ENCODE peak calls at places on chromosomes 6 and 20, in six cellular contexts. One of them, this sample, is unnamed.
A peak's percentile ranks its signal among the peaks of the same experiment; 100 is the strongest.

GRCh38 chr20:22460231-22460630 is 124.1 kb downstream of the FOXA2 start:
- DNase-seq in HS-27A: no peak
- DNase-seq in left lung: no peak
- DNase-seq in PC-3: no peak
- DNase-seq in activated T-helper 1 cell treated with Interleukin-2 at 50 U/mL for 16 hours: no peak
- DNase-seq in hippocampal formation: no peak
- DNase-seq in this sample: no peak

GRCh38 chr6:151414641-151415260 is 23.4 kb upstream of the ZBTB2 start:
- DNase-seq in HS-27A: no peak
- DNase-seq in PC-3: no peak
- DNase-seq in activated T-helper 1 cell treated with Interleukin-2 at 50 U/mL for 16 hours: no peak
- DNase-seq in hippocampal formation: no peak
- DNase-seq in left lung: no peak
- DNase-seq in this sample: no peak

GRCh38 chr6:169825558-169826225 is 74.3 kb downstream of the ERMARD start:
- DNase-seq in hippocampal formation: no peak
- DNase-seq in PC-3: no peak
- DNase-seq in left lung: no peak
- DNase-seq in activated T-helper 1 cell treated with Interleukin-2 at 50 U/mL for 16 hours: no peak
- DNase-seq in HS-27A: no peak
- DNase-seq in this sample: no peak

GRCh38 chr20:50013976-50014375 is 31.2 kb downstream of the SNAI1 start:
- DNase-seq in hippocampal formation: no peak
- DNase-seq in left lung: no peak
- DNase-seq in activated T-helper 1 cell treated with Interleukin-2 at 50 U/mL for 16 hours: no peak
- DNase-seq in HS-27A: no peak
- DNase-seq in PC-3: no peak
- DNase-seq in this sample: no peak

GRCh38 chr6:155491421-155491820 is 35.8 kb upstream of the NOX3 start:
- DNase-seq in HS-27A: no peak
- DNase-seq in hippocampal formation: no peak
- DNase-seq in PC-3: peak; percentile 85
- DNase-seq in activated T-helper 1 cell treated with Interleukin-2 at 50 U/mL for 16 hours: no peak
- DNase-seq in left lung: no peak
- DNase-seq in this sample: no peak

GRCh38 chr6:138107752-138108592 is 753 bp upstream of the PERP start:
- DNase-seq in HS-27A: no peak
- DNase-seq in PC-3: peak; percentile 25
- DNase-seq in activated T-helper 1 cell treated with Interleukin-2 at 50 U/mL for 16 hours: no peak
- DNase-seq in left lung: peak; percentile 41
- DNase-seq in hippocampal formation: no peak
- DNase-seq in this sample: no peak

GRCh38 chr20:460707-461106 is 1.6 kb downstream of the TBC1D20 start:
- DNase-seq in hippocampal formation: no peak
- DNase-seq in PC-3: no peak
- DNase-seq in left lung: no peak
- DNase-seq in HS-27A: no peak
- DNase-seq in activated T-helper 1 cell treated with Interleukin-2 at 50 U/mL for 16 hours: no peak
- DNase-seq in this sample: no peak

GRCh38 chr20:58020656-58021454 is 207.6 kb downstream of the ANKRD60 start:
- DNase-seq in activated T-helper 1 cell treated with Interleukin-2 at 50 U/mL for 16 hours: no peak
- DNase-seq in left lung: no peak
- DNase-seq in hippocampal formation: no peak
- DNase-seq in PC-3: no peak
- DNase-seq in HS-27A: no peak
- DNase-seq in this sample: no peak

GRCh38 chr6:146578054-146578453 is 20.7 kb upstream of the ADGB start:
- DNase-seq in left lung: no peak
- DNase-seq in PC-3: peak; percentile 26
- DNase-seq in HS-27A: no peak
- DNase-seq in activated T-helper 1 cell treated with Interleukin-2 at 50 U/mL for 16 hours: no peak
- DNase-seq in hippocampal formation: no peak
- DNase-seq in this sample: no peak

GRCh38 chr6:69487688-69488087 is 309.1 kb downstream of the LMBRD1 start:
- DNase-seq in PC-3: peak; percentile 26
- DNase-seq in HS-27A: no peak
- DNase-seq in left lung: no peak
- DNase-seq in activated T-helper 1 cell treated with Interleukin-2 at 50 U/mL for 16 hours: no peak
- DNase-seq in hippocampal formation: no peak
- DNase-seq in this sample: no peak

GRCh38 chr6:166980738-166981137 is 18.5 kb upstream of the CEP43 start:
- DNase-seq in hippocampal formation: no peak
- DNase-seq in HS-27A: no peak
- DNase-seq in PC-3: no peak
- DNase-seq in left lung: no peak
- DNase-seq in activated T-helper 1 cell treated with Interleukin-2 at 50 U/mL for 16 hours: no peak
- DNase-seq in this sample: no peak

GRCh38 chr6:164184410-164184809 is 769.9 kb downstream of the QKI start:
- DNase-seq in PC-3: no peak
- DNase-seq in activated T-helper 1 cell treated with Interleukin-2 at 50 U/mL for 16 hours: no peak
- DNase-seq in HS-27A: no peak
- DNase-seq in left lung: no peak
- DNase-seq in hippocampal formation: no peak
- DNase-seq in this sample: no peak

GRCh38 chr6:22249646-22250045 is 47.2 kb downstream of the PRL start:
- DNase-seq in left lung: no peak
- DNase-seq in PC-3: no peak
- DNase-seq in activated T-helper 1 cell treated with Interleukin-2 at 50 U/mL for 16 hours: no peak
- DNase-seq in HS-27A: no peak
- DNase-seq in hippocampal formation: no peak
- DNase-seq in this sample: no peak

GRCh38 chr6:117505337-117505736 is 22.9 kb downstream of the DCBLD1 start:
- DNase-seq in hippocampal formation: no peak
- DNase-seq in PC-3: no peak
- DNase-seq in activated T-helper 1 cell treated with Interleukin-2 at 50 U/mL for 16 hours: no peak
- DNase-seq in left lung: no peak
- DNase-seq in HS-27A: no peak
- DNase-seq in this sample: no peak

GRCh38 chr6:163118941-163119340 is 295.6 kb upstream of the QKI start:
- DNase-seq in HS-27A: no peak
- DNase-seq in activated T-helper 1 cell treated with Interleukin-2 at 50 U/mL for 16 hours: no peak
- DNase-seq in left lung: no peak
- DNase-seq in hippocampal formation: no peak
- DNase-seq in PC-3: no peak
- DNase-seq in this sample: no peak

GRCh38 chr6:16179970-16180431 is 51.1 kb downstream of the MYLIP start:
- DNase-seq in HS-27A: no peak
- DNase-seq in left lung: no peak
- DNase-seq in hippocampal formation: no peak
- DNase-seq in activated T-helper 1 cell treated with Interleukin-2 at 50 U/mL for 16 hours: peak; percentile 17
- DNase-seq in PC-3: no peak
- DNase-seq in this sample: no peak

This sample was measured in activated T-helper 9 cell treated with anti-CD3 and anti-CD28 coated beads, Interleukin-2, amount 50 U/mL, for 16 hours.